ENCODE peak calls at places on chromosomes 12 and 14, in four cellular contexts. One of them, this sample, is unnamed.

GRCh38 chr14:90795744-90796143 is 20.5 kb downstream of the TTC7B start:
- DNase-seq in HFF-Myc: peak; percentile 59
- DNase-seq in cardiac fibroblast: peak; percentile 90
- DNase-seq in left lung: no peak
- DNase-seq in this sample: peak; percentile 82

GRCh38 chr12:5554711-5555110 is 122.8 kb downstream of the NTF3 start:
- DNase-seq in HFF-Myc: peak; percentile 69
- DNase-seq in cardiac fibroblast: no peak
- DNase-seq in left lung: no peak
- DNase-seq in this sample: peak; percentile 93

GRCh38 chr12:103647267-103647666 is 60.2 kb downstream of the STAB2 start:
- DNase-seq in HFF-Myc: peak; percentile 32
- DNase-seq in cardiac fibroblast: peak; percentile 88
- DNase-seq in left lung: no peak
- DNase-seq in this sample: peak; percentile 72

GRCh38 chr14:52268191-52269061 is 928 bp downstream of the PTGDR start:
- DNase-seq in HFF-Myc: no peak
- DNase-seq in cardiac fibroblast: peak; percentile 61
- DNase-seq in left lung: no peak
- DNase-seq in this sample: peak; percentile 5

GRCh38 chr12:3538691-3539030 is 47.7 kb downstream of the PRMT8 start:
- DNase-seq in HFF-Myc: no peak
- DNase-seq in cardiac fibroblast: no peak
- DNase-seq in left lung: no peak
- DNase-seq in this sample: no peak

GRCh38 chr12:91846466-91847055 is 299.1 kb downstream of the BTG1 start:
- DNase-seq in HFF-Myc: no peak
- DNase-seq in cardiac fibroblast: peak; percentile 8
- DNase-seq in left lung: no peak
- DNase-seq in this sample: peak; percentile 6

GRCh38 chr12:42396473-42397259 is 70.7 kb downstream of the PPHLN1 start:
- DNase-seq in HFF-Myc: no peak
- DNase-seq in cardiac fibroblast: no peak
- DNase-seq in left lung: no peak
- DNase-seq in this sample: no peak

GRCh38 chr12:47393403-47393790 is 312.4 kb downstream of the RPAP3 start:
- DNase-seq in HFF-Myc: no peak
- DNase-seq in cardiac fibroblast: no peak
- DNase-seq in left lung: no peak
- DNase-seq in this sample: peak; percentile 73

GRCh38 chr12:84877340-84877739 is 35.3 kb downstream of the SLC6A15 start:
- DNase-seq in HFF-Myc: no peak
- DNase-seq in cardiac fibroblast: no peak
- DNase-seq in left lung: no peak
- DNase-seq in this sample: no peak

GRCh38 chr12:25427328-25428249 is 125.5 kb downstream of the LMNTD1 start:
- DNase-seq in HFF-Myc: no peak
- DNase-seq in cardiac fibroblast: peak; percentile 45
- DNase-seq in left lung: no peak
- DNase-seq in this sample: no peak

GRCh38 chr12:81627336-81628189 is 131.6 kb downstream of the PPFIA2 start:
- DNase-seq in HFF-Myc: peak; percentile 7
- DNase-seq in cardiac fibroblast: peak; percentile 72
- DNase-seq in left lung: no peak
- DNase-seq in this sample: peak; percentile 48

GRCh38 chr14:22379727-22380126 is 209.3 kb downstream of the DAD1 start:
- DNase-seq in HFF-Myc: no peak
- DNase-seq in cardiac fibroblast: peak; percentile 40
- DNase-seq in left lung: no peak
- DNase-seq in this sample: peak; percentile 54

GRCh38 chr12:19203013-19203412 is 73.5 kb downstream of the PLEKHA5 start:
- DNase-seq in HFF-Myc: no peak
- DNase-seq in cardiac fibroblast: no peak
- DNase-seq in left lung: no peak
- DNase-seq in this sample: no peak

GRCh38 chr14:69614592-69614991 is 3.2 kb downstream of the SUSD6 start:
- DNase-seq in HFF-Myc: no peak
- DNase-seq in cardiac fibroblast: no peak
- DNase-seq in left lung: peak; percentile 81
- DNase-seq in this sample: no peak

GRCh38 chr12:110266381-110266909 is 14.6 kb upstream of the ATP2A2 start:
- DNase-seq in HFF-Myc: no peak
- DNase-seq in cardiac fibroblast: no peak
- DNase-seq in left lung: no peak
- DNase-seq in this sample: no peak

GRCh38 chr12:75725505-75726120 is 214.2 kb upstream of the KRR1 start:
- DNase-seq in HFF-Myc: peak; percentile 71
- DNase-seq in cardiac fibroblast: peak; percentile 82
- DNase-seq in left lung: no peak
- DNase-seq in this sample: peak; percentile 53

GRCh38 chr12:112740387-112740934 is 51.1 kb upstream of the RPH3A start:
- DNase-seq in HFF-Myc: no peak
- DNase-seq in cardiac fibroblast: no peak
- DNase-seq in left lung: no peak
- DNase-seq in this sample: no peak

GRCh38 chr12:51401900-51402299 is 10.7 kb upstream of the GALNT6 start:
- DNase-seq in HFF-Myc: no peak
- DNase-seq in cardiac fibroblast: no peak
- DNase-seq in left lung: no peak
- DNase-seq in this sample: no peak

GRCh38 chr12:40351976-40352375 is 127.2 kb downstream of the LRRK2 start:
- DNase-seq in HFF-Myc: no peak
- DNase-seq in cardiac fibroblast: no peak
- DNase-seq in left lung: no peak
- DNase-seq in this sample: no peak

GRCh38 chr14:91158091-91158790 is 44.4 kb downstream of the DGLUCY start:
- DNase-seq in HFF-Myc: no peak
- DNase-seq in cardiac fibroblast: no peak
- DNase-seq in left lung: peak; percentile 50
- DNase-seq in this sample: no peak

GRCh38 chr12:49622501-49623141 is 740 bp upstream of the PRPF40B start:
- DNase-seq in HFF-Myc: peak; percentile 10
- DNase-seq in cardiac fibroblast: peak; percentile 22
- DNase-seq in left lung: no peak
- DNase-seq in this sample: peak; percentile 23

GRCh38 chr14:25111061-25111601 is 61.2 kb upstream of the STXBP6 start:
- DNase-seq in HFF-Myc: peak; percentile 95
- DNase-seq in cardiac fibroblast: peak; percentile 89
- DNase-seq in left lung: no peak
- DNase-seq in this sample: peak; percentile 99

GRCh38 chr14:95185452-95186392 is 28.4 kb upstream of the DICER1 start:
- DNase-seq in HFF-Myc: no peak
- DNase-seq in cardiac fibroblast: peak; percentile 92
- DNase-seq in left lung: peak; percentile 76
- DNase-seq in this sample: peak; percentile 63

GRCh38 chr12:68317047-68317667 is 15.0 kb downstream of the MDM1 start:
- DNase-seq in HFF-Myc: no peak
- DNase-seq in cardiac fibroblast: peak; percentile 82
- DNase-seq in left lung: no peak
- DNase-seq in this sample: peak; percentile 62

GRCh38 chr14:31898835-31899528 is 178.1 kb upstream of the ARHGAP5 start:
- DNase-seq in HFF-Myc: no peak
- DNase-seq in cardiac fibroblast: no peak
- DNase-seq in left lung: no peak
- DNase-seq in this sample: no peak

GRCh38 chr12:70883855-70884254 is 36.7 kb downstream of the PTPRR start:
- DNase-seq in HFF-Myc: no peak
- DNase-seq in cardiac fibroblast: no peak
- DNase-seq in left lung: no peak
- DNase-seq in this sample: no peak

GRCh38 chr14:61562321-61563161 is 132.8 kb upstream of the HIF1A start:
- DNase-seq in HFF-Myc: peak; percentile 96
- DNase-seq in cardiac fibroblast: peak; percentile 100
- DNase-seq in left lung: no peak
- DNase-seq in this sample: peak; percentile 100

GRCh38 chr12:113831016-113831415 is 135.1 kb downstream of the RBM19 start:
- DNase-seq in HFF-Myc: no peak
- DNase-seq in cardiac fibroblast: peak; percentile 8
- DNase-seq in left lung: no peak
- DNase-seq in this sample: no peak

GRCh38 chr14:72907886-72908285 is 14.0 kb upstream of the DPF3 start:
- DNase-seq in HFF-Myc: peak; percentile 78
- DNase-seq in cardiac fibroblast: peak; percentile 70
- DNase-seq in left lung: no peak
- DNase-seq in this sample: peak; percentile 48
- H3K4me3 ChIP-seq in HFF-Myc: no peak overlapping the region
- H3K4me3 ChIP-seq in cardiac fibroblast: no peak overlapping the region
- H3K4me3 ChIP-seq in left lung: no peak overlapping the region
- H3K4me3 ChIP-seq in this sample: no peak overlapping the region

GRCh38 chr14:39426605-39427004 is 5.6 kb downstream of the FBXO33 start:
- DNase-seq in HFF-Myc: peak; percentile 42
- DNase-seq in cardiac fibroblast: peak; percentile 71
- DNase-seq in left lung: no peak
- DNase-seq in this sample: peak; percentile 78
- TF ChIP-seq CTCF in HFF-Myc: peak; percentile 3
- TF ChIP-seq CTCF in cardiac fibroblast: peak; percentile 21
- TF ChIP-seq CTCF in left lung: no peak
- TF ChIP-seq CTCF in this sample: peak; percentile 40

GRCh38 chr12:119181202-119181601 is 2.5 kb downstream of the HSPB8 start:
- DNase-seq in HFF-Myc: no peak
- DNase-seq in cardiac fibroblast: no peak
- DNase-seq in left lung: no peak
- DNase-seq in this sample: no peak
- H3K4me3 ChIP-seq in HFF-Myc: no peak overlapping the region
- H3K4me3 ChIP-seq in cardiac fibroblast: peak overlapping the region; percentile 60
- H3K4me3 ChIP-seq in left lung: peak overlapping the region; percentile 62
- H3K4me3 ChIP-seq in this sample: peak overlapping the region; percentile 1

GRCh38 chr12:76947270-76947669 is 68.5 kb upstream of the CSRP2 start:
- DNase-seq in HFF-Myc: no peak
- DNase-seq in cardiac fibroblast: no peak
- DNase-seq in left lung: no peak
- DNase-seq in this sample: no peak

GRCh38 chr12:76957306-76957705 is 78.5 kb upstream of the CSRP2 start:
- DNase-seq in HFF-Myc: no peak
- DNase-seq in cardiac fibroblast: no peak
- DNase-seq in left lung: no peak
- DNase-seq in this sample: no peak

GRCh38 chr12:76948895-76949294 is 70.1 kb upstream of the CSRP2 start:
- DNase-seq in HFF-Myc: no peak
- DNase-seq in cardiac fibroblast: no peak
- DNase-seq in left lung: no peak
- DNase-seq in this sample: no peak

DNA sequence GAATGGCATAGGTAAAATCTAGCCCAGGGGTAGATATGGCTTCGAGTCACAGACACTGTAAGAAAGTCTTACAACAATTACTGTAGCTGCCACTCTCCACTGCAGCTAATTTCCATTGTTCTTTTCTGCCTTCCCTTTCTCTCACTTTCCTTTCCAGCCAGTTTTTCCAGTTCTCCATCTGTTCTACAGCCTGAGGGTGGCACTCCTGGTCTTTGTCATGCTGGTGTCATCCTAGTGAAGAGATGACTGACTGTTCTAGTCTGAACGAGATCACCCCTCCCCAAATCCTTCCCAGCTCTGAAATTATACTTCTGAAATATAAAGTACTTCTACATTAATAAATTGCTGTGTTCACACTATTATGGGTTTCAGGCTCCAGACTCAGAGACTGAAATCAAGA is 74.2 kb upstream of the CSRP2 start:
- DNase-seq in HFF-Myc: no peak
- DNase-seq in cardiac fibroblast: no peak
- DNase-seq in left lung: no peak
- DNase-seq in this sample: no peak
- TF ChIP-seq CTCF in HFF-Myc: no peak
- TF ChIP-seq CTCF in cardiac fibroblast: no peak
- TF ChIP-seq CTCF in left lung: no peak
- TF ChIP-seq CTCF in this sample: no peak

DNA sequence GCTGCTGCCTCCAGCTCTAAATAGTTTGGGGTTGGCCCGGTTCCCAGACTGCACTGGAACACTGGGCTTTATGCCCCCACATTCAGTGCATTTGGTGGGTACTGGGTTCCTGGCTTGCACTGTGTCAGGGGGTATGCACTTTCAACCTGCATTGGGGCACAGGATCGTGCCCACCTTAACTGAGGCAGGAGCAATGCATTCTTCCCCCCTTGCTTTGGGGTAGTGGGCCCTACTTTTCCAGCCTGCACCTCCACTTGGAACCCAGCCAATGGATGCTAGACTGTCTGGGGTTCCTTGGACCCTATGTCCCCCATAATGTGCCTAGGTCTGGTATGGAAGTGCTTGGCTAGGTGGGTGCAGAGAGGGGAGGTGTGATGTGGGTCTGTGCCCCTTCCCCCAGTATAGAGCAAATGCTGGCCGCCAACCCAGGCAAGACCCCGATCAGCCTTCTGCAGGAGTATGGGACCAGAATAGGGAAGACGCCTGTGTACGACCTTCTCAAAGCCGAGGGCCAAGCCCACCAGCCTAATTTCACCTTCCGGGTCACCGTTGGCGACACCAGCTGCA is 615 bp downstream of the TARBP2 start:
- DNase-seq in HFF-Myc: no peak
- DNase-seq in cardiac fibroblast: no peak
- DNase-seq in left lung: no peak
- DNase-seq in this sample: no peak
- H3K4me3 ChIP-seq in HFF-Myc: peak overlapping the region; percentile 64
- H3K4me3 ChIP-seq in cardiac fibroblast: peak overlapping the region; percentile 79
- H3K4me3 ChIP-seq in left lung: peak overlapping the region; percentile 66
- H3K4me3 ChIP-seq in this sample: peak overlapping the region; percentile 81

This sample was measured in AG10803.